ENCODE peak calls at places on chromosomes 6 and 20, in eight cellular contexts. One of them, this sample, is unnamed.

GRCh38 chr6:39646751-39647420 is 78.3 kb downstream of the KIF6 start:
- DNase-seq in fibroblast of villous mesenchyme: no peak
- DNase-seq in hepatocyte: no peak
- DNase-seq in GM12865: no peak
- DNase-seq in HL-60: no peak
- DNase-seq in uterus: no peak
- DNase-seq in fibroblast of mammary gland: no peak
- DNase-seq in brain microvascular endothelial cell: no peak
- DNase-seq in this sample: no peak

GRCh38 chr6:11771473-11772048 is 7.0 kb downstream of the ADTRP start:
- DNase-seq in fibroblast of villous mesenchyme: peak
- DNase-seq in hepatocyte: no peak
- DNase-seq in GM12865: no peak
- DNase-seq in HL-60: no peak
- DNase-seq in uterus: no peak
- DNase-seq in fibroblast of mammary gland: peak
- DNase-seq in brain microvascular endothelial cell: peak
- DNase-seq in this sample: no peak

GRCh38 chr6:131226465-131226864 is 91.2 kb downstream of the AKAP7 start:
- DNase-seq in fibroblast of villous mesenchyme: no peak
- DNase-seq in hepatocyte: no peak
- DNase-seq in GM12865: no peak
- DNase-seq in HL-60: no peak
- DNase-seq in uterus: no peak
- DNase-seq in fibroblast of mammary gland: no peak
- DNase-seq in brain microvascular endothelial cell: no peak
- DNase-seq in this sample: no peak

GRCh38 chr6:84791233-84791632 is 26.8 kb upstream of the TBX18 start:
- DNase-seq in fibroblast of villous mesenchyme: peak
- DNase-seq in hepatocyte: no peak
- DNase-seq in GM12865: no peak
- DNase-seq in HL-60: no peak
- DNase-seq in uterus: no peak
- DNase-seq in fibroblast of mammary gland: peak
- DNase-seq in brain microvascular endothelial cell: no peak
- DNase-seq in this sample: no peak

GRCh38 chr6:134707342-134707982 is 242.4 kb downstream of the ALDH8A1 start:
- DNase-seq in fibroblast of villous mesenchyme: peak
- DNase-seq in hepatocyte: peak
- DNase-seq in GM12865: no peak
- DNase-seq in HL-60: no peak
- DNase-seq in uterus: no peak
- DNase-seq in fibroblast of mammary gland: peak
- DNase-seq in brain microvascular endothelial cell: peak
- DNase-seq in this sample: peak

GRCh38 chr6:121522265-121522664 is 86.8 kb downstream of the GJA1 start:
- DNase-seq in fibroblast of villous mesenchyme: peak
- DNase-seq in hepatocyte: peak
- DNase-seq in GM12865: no peak
- DNase-seq in HL-60: no peak
- DNase-seq in uterus: no peak
- DNase-seq in fibroblast of mammary gland: peak
- DNase-seq in brain microvascular endothelial cell: peak
- DNase-seq in this sample: no peak

GRCh38 chr6:161048636-161049035 is 57.1 kb downstream of the MAP3K4 start:
- DNase-seq in fibroblast of villous mesenchyme: peak
- DNase-seq in hepatocyte: peak
- DNase-seq in GM12865: no peak
- DNase-seq in HL-60: no peak
- DNase-seq in uterus: no peak
- DNase-seq in fibroblast of mammary gland: peak
- DNase-seq in brain microvascular endothelial cell: peak
- DNase-seq in this sample: no peak

GRCh38 chr6:40588480-40588879 is 1.3 kb upstream of the LRFN2 start:
- DNase-seq in fibroblast of villous mesenchyme: no peak
- DNase-seq in hepatocyte: no peak
- DNase-seq in GM12865: no peak
- DNase-seq in HL-60: no peak
- DNase-seq in uterus: no peak
- DNase-seq in fibroblast of mammary gland: no peak
- DNase-seq in brain microvascular endothelial cell: no peak
- DNase-seq in this sample: no peak

GRCh38 chr6:150717419-150717818 is 117.7 kb downstream of the PLEKHG1 start:
- DNase-seq in fibroblast of villous mesenchyme: no peak
- DNase-seq in hepatocyte: peak
- DNase-seq in GM12865: no peak
- DNase-seq in HL-60: no peak
- DNase-seq in uterus: no peak
- DNase-seq in fibroblast of mammary gland: no peak
- DNase-seq in brain microvascular endothelial cell: no peak
- DNase-seq in this sample: no peak

DNA sequence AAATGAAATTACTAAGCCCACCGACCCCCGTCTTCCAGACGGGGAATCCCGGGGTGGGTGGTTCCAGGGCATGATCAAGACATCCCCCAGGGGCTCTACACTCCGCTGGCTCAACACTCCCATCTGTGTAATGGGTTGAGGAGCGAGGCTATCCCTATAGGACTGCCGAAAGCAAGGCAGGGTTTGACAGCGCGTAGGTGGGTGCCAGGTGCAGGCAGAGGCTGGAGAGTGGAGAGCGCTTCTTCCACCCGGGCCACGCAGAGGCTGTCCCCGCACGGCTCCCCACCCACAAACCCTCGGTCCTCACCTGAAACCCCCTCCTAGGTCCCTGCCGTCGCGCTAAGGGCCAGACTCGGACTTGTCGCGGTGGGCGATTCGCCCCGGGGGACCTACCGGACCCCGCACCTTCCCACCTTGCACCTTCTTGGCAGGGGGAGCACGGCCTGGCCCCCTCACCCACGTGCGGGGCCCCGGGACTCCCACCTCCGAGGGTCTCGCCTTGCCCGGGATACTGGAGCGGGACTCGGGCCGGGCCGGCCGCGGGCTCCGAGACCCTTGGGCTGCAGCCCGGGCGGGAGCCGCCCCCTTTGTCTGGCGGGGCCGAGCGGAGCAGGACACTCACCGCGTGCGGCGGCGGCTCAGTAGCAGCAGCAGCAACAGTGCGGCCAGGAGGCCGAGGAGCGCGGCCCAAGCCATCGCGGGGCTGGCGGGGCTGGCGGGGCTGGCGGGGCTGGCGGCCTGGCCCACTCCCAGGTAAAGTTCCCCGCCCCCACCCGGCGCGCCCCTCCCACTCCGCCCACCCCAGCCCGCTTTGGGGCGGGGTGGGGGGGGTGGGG is at the start of gene PTGIS:
- DNase-seq in fibroblast of villous mesenchyme: no peak
- DNase-seq in hepatocyte: peak
- DNase-seq in GM12865: no peak
- DNase-seq in HL-60: no peak
- DNase-seq in uterus: peak
- DNase-seq in fibroblast of mammary gland: no peak
- DNase-seq in brain microvascular endothelial cell: no peak
- DNase-seq in this sample: no peak
- H3K4me3 ChIP-seq in fibroblast of villous mesenchyme: peak
- H3K4me3 ChIP-seq in hepatocyte: peak
- H3K4me3 ChIP-seq in GM12865: no peak
- H3K4me3 ChIP-seq in HL-60: no peak
- H3K4me3 ChIP-seq in uterus: peak
- H3K4me3 ChIP-seq in fibroblast of mammary gland: peak
- H3K4me3 ChIP-seq in brain microvascular endothelial cell: peak
- H3K4me3 ChIP-seq in this sample: no peak

GRCh38 chr20:34475979-34476736 is 40.1 kb upstream of the DYNLRB1 start:
- DNase-seq in fibroblast of villous mesenchyme: peak
- DNase-seq in hepatocyte: peak
- DNase-seq in GM12865: peak
- DNase-seq in HL-60: peak
- DNase-seq in uterus: peak
- DNase-seq in fibroblast of mammary gland: peak
- DNase-seq in brain microvascular endothelial cell: no peak
- DNase-seq in this sample: no peak

GRCh38 chr20:34468956-34469355 is 47.3 kb upstream of the DYNLRB1 start:
- DNase-seq in fibroblast of villous mesenchyme: no peak
- DNase-seq in hepatocyte: no peak
- DNase-seq in GM12865: no peak
- DNase-seq in HL-60: no peak
- DNase-seq in uterus: no peak
- DNase-seq in fibroblast of mammary gland: no peak
- DNase-seq in brain microvascular endothelial cell: no peak
- DNase-seq in this sample: no peak

GRCh38 chr20:34472246-34472925 is 43.8 kb upstream of the DYNLRB1 start:
- DNase-seq in fibroblast of villous mesenchyme: peak
- DNase-seq in hepatocyte: peak
- DNase-seq in GM12865: no peak
- DNase-seq in HL-60: no peak
- DNase-seq in uterus: no peak
- DNase-seq in fibroblast of mammary gland: peak
- DNase-seq in brain microvascular endothelial cell: peak
- DNase-seq in this sample: no peak

GRCh38 chr20:34473262-34473883 is 42.8 kb upstream of the DYNLRB1 start:
- DNase-seq in fibroblast of villous mesenchyme: peak
- DNase-seq in hepatocyte: peak
- DNase-seq in GM12865: peak
- DNase-seq in HL-60: peak
- DNase-seq in uterus: peak
- DNase-seq in fibroblast of mammary gland: peak
- DNase-seq in brain microvascular endothelial cell: peak
- DNase-seq in this sample: no peak
- TF ChIP-seq CTCF in fibroblast of villous mesenchyme: peak
- TF ChIP-seq CTCF in hepatocyte: peak
- TF ChIP-seq CTCF in GM12865: peak
- TF ChIP-seq CTCF in HL-60: no peak
- TF ChIP-seq CTCF in uterus: peak
- TF ChIP-seq CTCF in fibroblast of mammary gland: peak
- TF ChIP-seq CTCF in brain microvascular endothelial cell: peak
- TF ChIP-seq CTCF in this sample: peak

DNA sequence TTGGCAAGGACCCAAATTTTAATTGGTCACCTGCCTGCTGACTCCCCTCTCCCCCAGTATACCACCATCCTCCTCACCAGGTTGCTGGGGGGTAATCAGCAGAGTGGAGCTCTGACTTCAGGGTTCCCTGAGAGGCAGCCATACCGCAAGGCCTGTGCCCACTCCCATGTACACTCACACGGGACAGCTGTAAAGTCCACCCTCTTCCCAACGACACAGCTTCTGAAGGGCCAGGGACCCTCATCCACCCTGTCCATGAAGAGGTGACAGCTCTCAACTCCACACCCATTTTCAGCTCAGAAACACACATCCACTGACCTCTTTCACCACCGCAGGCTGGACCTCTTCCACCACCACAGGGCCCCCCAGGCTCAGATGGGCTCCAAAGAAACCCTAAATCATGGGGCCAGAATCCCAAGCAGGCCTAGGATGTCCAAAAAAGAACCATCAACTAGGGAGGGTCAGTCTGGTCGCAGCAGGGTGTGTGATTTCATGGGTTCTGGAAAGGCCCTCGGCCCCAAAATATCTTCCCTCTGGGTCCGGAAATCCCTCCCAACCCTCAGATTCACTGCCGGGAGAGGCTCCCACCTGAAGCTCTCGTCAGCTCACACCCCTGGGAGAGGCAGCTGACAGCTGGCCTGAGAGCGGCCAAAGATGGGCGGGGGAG is 29.9 kb downstream of the TFEB start:
- DNase-seq in fibroblast of villous mesenchyme: no peak
- DNase-seq in hepatocyte: no peak
- DNase-seq in GM12865: no peak
- DNase-seq in HL-60: no peak
- DNase-seq in uterus: no peak
- DNase-seq in fibroblast of mammary gland: no peak
- DNase-seq in brain microvascular endothelial cell: no peak
- DNase-seq in this sample: no peak
- H3K4me3 ChIP-seq in fibroblast of villous mesenchyme: no peak
- H3K4me3 ChIP-seq in hepatocyte: no peak
- H3K4me3 ChIP-seq in GM12865: peak
- H3K4me3 ChIP-seq in HL-60: no peak
- H3K4me3 ChIP-seq in uterus: no peak
- H3K4me3 ChIP-seq in fibroblast of mammary gland: no peak
- H3K4me3 ChIP-seq in brain microvascular endothelial cell: no peak
- H3K4me3 ChIP-seq in this sample: no peak

GRCh38 chr6:16432075-16433032 is 194.0 kb downstream of the GMPR start:
- DNase-seq in fibroblast of villous mesenchyme: peak
- DNase-seq in hepatocyte: no peak
- DNase-seq in GM12865: peak
- DNase-seq in HL-60: no peak
- DNase-seq in uterus: peak
- DNase-seq in fibroblast of mammary gland: peak
- DNase-seq in brain microvascular endothelial cell: peak
- DNase-seq in this sample: no peak
- TF ChIP-seq CTCF in fibroblast of villous mesenchyme: no peak
- TF ChIP-seq CTCF in hepatocyte: no peak
- TF ChIP-seq CTCF in GM12865: no peak
- TF ChIP-seq CTCF in HL-60: no peak
- TF ChIP-seq CTCF in uterus: no peak
- TF ChIP-seq CTCF in fibroblast of mammary gland: no peak
- TF ChIP-seq CTCF in brain microvascular endothelial cell: no peak
- TF ChIP-seq CTCF in this sample: no peak